ENCODE peak calls at places on chromosomes 7 and 10, in eight cellular contexts. D, P, G, L, U, I, A and M are unnamed samples.

GRCh38 chr10:30701471-30702173 is 72.1 kb upstream of the LYZL2 start:
- DNase-seq in L (no peak), U (no peak), I (peak; percentile 62), A (no peak), G (peak; percentile 74), D (no peak), P (peak; percentile 72), M (no peak)

GRCh38 chr7:97418312-97418711 is 300.8 kb downstream of the SDHAF3 start:
- DNase-seq in D (no peak), U (no peak), L (no peak), I (no peak), G (no peak), P (no peak), A (no peak), M (peak; percentile 46)

GRCh38 chr10:71779641-71780040 is 6.3 kb upstream of the VSIR start:
- DNase-seq in A (no peak), P (no peak), L (no peak), G (no peak), U (no peak), I (no peak), D (no peak), M (no peak)

GRCh38 chr10:26221571-26221970 is 5.0 kb downstream of the GAD2 start:
- DNase-seq in U (no peak), L (no peak), A (no peak), G (no peak), I (no peak), D (no peak), P (no peak), M (no peak)

GRCh38 chr7:47951374-47951773 is 3.1 kb upstream of the PKD1L1 start:
- DNase-seq in G (no peak), L (no peak), A (no peak), P (no peak), D (no peak), I (no peak), U (no peak), M (no peak)

GRCh38 chr7:78164459-78164858 is 365.9 kb downstream of the PHTF2 start:
- DNase-seq in G (no peak), U (no peak), L (no peak), P (no peak), I (no peak), A (no peak), D (no peak), M (no peak)

GRCh38 chr7:92698237-92698841 is 108.1 kb upstream of the FAM133B start:
- DNase-seq in D (no peak), U (no peak), G (no peak), A (peak; percentile 87), I (no peak), P (peak; percentile 81), L (no peak), M (peak; percentile 88)

GRCh38 chr7:27247452-27248426 is 5.1 kb downstream of the EVX1 start:
- DNase-seq in P (no peak), L (no peak), G (no peak), U (no peak), I (no peak), D (no peak), A (no peak), M (no peak)

GRCh38 chr7:149232362-149232761 is 7.1 kb upstream of the ZNF212 start:
- DNase-seq in I (no peak), U (no peak), G (no peak), P (no peak), A (no peak), L (no peak), D (no peak), M (no peak)

GRCh38 chr10:499991-500390 is 189.5 kb downstream of the DIP2C start:
- DNase-seq in P (no peak), I (no peak), D (no peak), L (no peak), G (no peak), A (no peak), U (peak; percentile 47), M (no peak)

GRCh38 chr10:15526754-15527153 is 155.7 kb upstream of the FAM171A1 start:
- DNase-seq in L (no peak), A (no peak), U (no peak), I (no peak), D (no peak), P (no peak), G (no peak), M (no peak)

GRCh38 chr7:111290419-111290818 is 199.5 kb downstream of the LRRN3 start:
- DNase-seq in D (no peak), G (no peak), A (no peak), I (no peak), U (no peak), P (no peak), L (no peak), M (no peak)

GRCh38 chr7:4123823-4124222 is 558.3 kb upstream of the FOXK1 start:
- DNase-seq in L (no peak), P (no peak), I (no peak), G (no peak), U (peak; percentile 34), D (no peak), A (no peak), M (peak; percentile 46)

GRCh38 chr10:103493911-103494877 is 689 bp downstream of the NEURL1 start:
- DNase-seq in G (no peak), D (peak; percentile 64), I (peak; percentile 24), U (no peak), L (no peak), P (peak; percentile 45), A (no peak), M (no peak)

GRCh38 chr10:124627851-124628675 is 116.1 kb downstream of the FAM53B start:
- DNase-seq in U (no peak), P (no peak), A (no peak), D (no peak), G (no peak), I (no peak), L (no peak), M (no peak)

GRCh38 chr10:77164616-77165311 is 472.8 kb downstream of the KCNMA1 start:
- DNase-seq in I (no peak), L (no peak), D (no peak), G (no peak), A (no peak), P (peak; percentile 74), U (no peak), M (peak; percentile 43)

GRCh38 chr10:124975977-124976514 is 34.1 kb downstream of the ZRANB1 start:
- DNase-seq in G (no peak), I (no peak), U (no peak), D (no peak), A (peak; percentile 61), L (no peak), P (no peak), M (no peak)

GRCh38 chr7:43735802-43736603 is 6.7 kb upstream of the COA1 start:
- DNase-seq in U (no peak), L (no peak), P (no peak), I (no peak), D (no peak), G (no peak), A (no peak), M (no peak)

GRCh38 chr7:50653116-50653854 is 88.1 kb upstream of the DDC start:
- DNase-seq in I (no peak), P (peak; percentile 85), G (no peak), D (no peak), L (no peak), A (peak; percentile 69), U (peak; percentile 80), M (no peak)

GRCh38 chr7:30556854-30557644 is 37.6 kb upstream of the GARS1 start:
- DNase-seq in A (peak; percentile 67), U (no peak), P (no peak), L (peak; percentile 49), D (no peak), G (no peak), I (no peak), M (no peak)

GRCh38 chr7:129341212-129341611 is 93.0 kb upstream of the STRIP2 start:
- DNase-seq in P (no peak), G (no peak), I (no peak), D (no peak), L (no peak), A (no peak), U (no peak), M (no peak)

GRCh38 chr7:70790215-70791073 is 341.5 kb upstream of the GALNT17 start:
- DNase-seq in A (no peak), U (no peak), I (no peak), L (no peak), D (no peak), G (no peak), P (no peak), M (no peak)

GRCh38 chr10:5812283-5813090 is 747 bp downstream of the GDI2 start:
- DNase-seq in I (no peak), A (peak; percentile 32), U (peak; percentile 86), G (peak; percentile 32), D (no peak), P (peak; percentile 61), L (no peak), M (peak; percentile 33)